ENCODE peak calls at places on chromosomes 11 and 22, in five cellular contexts. One of them, this sample, is unnamed.

GRCh38 chr11:8932564-8933180 is at the start of gene C11orf16:
- DNase-seq in activated T-cell treated with anti-CD3 and anti-CD28 coated beads for 1 hour: no peak
- DNase-seq in COR-L47: peak; percentile 14
- DNase-seq in substantia nigra: no peak
- DNase-seq in amniotic stem cell: no peak
- DNase-seq in this sample: no peak

GRCh38 chr11:3046190-3046589 is 11.0 kb downstream of the CARS1 start:
- DNase-seq in activated T-cell treated with anti-CD3 and anti-CD28 coated beads for 1 hour: no peak
- DNase-seq in COR-L47: no peak
- DNase-seq in substantia nigra: no peak
- DNase-seq in amniotic stem cell: no peak
- DNase-seq in this sample: no peak

GRCh38 chr11:23423119-23423518 is 562.8 kb upstream of the CCDC179 start:
- DNase-seq in activated T-cell treated with anti-CD3 and anti-CD28 coated beads for 1 hour: no peak
- DNase-seq in COR-L47: no peak
- DNase-seq in substantia nigra: no peak
- DNase-seq in amniotic stem cell: peak; percentile 15
- DNase-seq in this sample: no peak

GRCh38 chr22:41976961-41977566 is 7.8 kb downstream of the SEPTIN3 start:
- DNase-seq in activated T-cell treated with anti-CD3 and anti-CD28 coated beads for 1 hour: no peak
- DNase-seq in COR-L47: peak; percentile 65
- DNase-seq in substantia nigra: no peak
- DNase-seq in amniotic stem cell: no peak
- DNase-seq in this sample: no peak

GRCh38 chr22:35424081-35424480 is 24.1 kb downstream of the MCM5 start:
- DNase-seq in activated T-cell treated with anti-CD3 and anti-CD28 coated beads for 1 hour: no peak
- DNase-seq in COR-L47: no peak
- DNase-seq in substantia nigra: no peak
- DNase-seq in amniotic stem cell: no peak
- DNase-seq in this sample: no peak

GRCh38 chr11:35859311-35859710 is 84.6 kb upstream of the LDLRAD3 start:
- DNase-seq in activated T-cell treated with anti-CD3 and anti-CD28 coated beads for 1 hour: no peak
- DNase-seq in COR-L47: no peak
- DNase-seq in substantia nigra: no peak
- DNase-seq in amniotic stem cell: no peak
- DNase-seq in this sample: no peak

GRCh38 chr11:66707486-66707885 is 21.5 kb downstream of the SPTBN2 start:
- DNase-seq in activated T-cell treated with anti-CD3 and anti-CD28 coated beads for 1 hour: no peak
- DNase-seq in COR-L47: no peak
- DNase-seq in substantia nigra: no peak
- DNase-seq in amniotic stem cell: no peak
- DNase-seq in this sample: no peak

GRCh38 chr11:578276-579035 is 2.2 kb downstream of the PHRF1 start:
- DNase-seq in activated T-cell treated with anti-CD3 and anti-CD28 coated beads for 1 hour: no peak
- DNase-seq in COR-L47: no peak
- DNase-seq in substantia nigra: no peak
- DNase-seq in amniotic stem cell: no peak
- DNase-seq in this sample: no peak

GRCh38 chr22:45903355-45904149 is 73.4 kb downstream of the WNT7B start:
- DNase-seq in activated T-cell treated with anti-CD3 and anti-CD28 coated beads for 1 hour: no peak
- DNase-seq in COR-L47: no peak
- DNase-seq in substantia nigra: no peak
- DNase-seq in amniotic stem cell: peak; percentile 51
- DNase-seq in this sample: no peak

GRCh38 chr22:39984006-39984405 is 10.7 kb upstream of the FAM83F start:
- DNase-seq in activated T-cell treated with anti-CD3 and anti-CD28 coated beads for 1 hour: no peak
- DNase-seq in COR-L47: no peak
- DNase-seq in substantia nigra: no peak
- DNase-seq in amniotic stem cell: no peak
- DNase-seq in this sample: no peak

GRCh38 chr22:48566741-48567140 is 1260.9 kb downstream of the BRD1 start:
- DNase-seq in activated T-cell treated with anti-CD3 and anti-CD28 coated beads for 1 hour: no peak
- DNase-seq in COR-L47: no peak
- DNase-seq in substantia nigra: no peak
- DNase-seq in amniotic stem cell: no peak
- DNase-seq in this sample: no peak

GRCh38 chr11:85854212-85854556 is 999 bp upstream of the CCDC83 start:
- DNase-seq in activated T-cell treated with anti-CD3 and anti-CD28 coated beads for 1 hour: no peak
- DNase-seq in COR-L47: no peak
- DNase-seq in substantia nigra: no peak
- DNase-seq in amniotic stem cell: no peak
- DNase-seq in this sample: no peak

GRCh38 chr22:28998681-28999080 is 63.0 kb downstream of the C22orf31 start:
- DNase-seq in activated T-cell treated with anti-CD3 and anti-CD28 coated beads for 1 hour: no peak
- DNase-seq in COR-L47: no peak
- DNase-seq in substantia nigra: peak; percentile 49
- DNase-seq in amniotic stem cell: no peak
- DNase-seq in this sample: no peak

GRCh38 chr11:15889972-15890371 is 466.4 kb downstream of the SOX6 start:
- DNase-seq in activated T-cell treated with anti-CD3 and anti-CD28 coated beads for 1 hour: no peak
- DNase-seq in COR-L47: no peak
- DNase-seq in substantia nigra: no peak
- DNase-seq in amniotic stem cell: peak; percentile 32
- DNase-seq in this sample: no peak

GRCh38 chr22:37232140-37232998 is 11.7 kb downstream of the RAC2 start:
- DNase-seq in activated T-cell treated with anti-CD3 and anti-CD28 coated beads for 1 hour: no peak
- DNase-seq in COR-L47: no peak
- DNase-seq in substantia nigra: no peak
- DNase-seq in amniotic stem cell: no peak
- DNase-seq in this sample: no peak

GRCh38 chr11:60855726-60856633 is at the start of gene PTGDR2:
- DNase-seq in activated T-cell treated with anti-CD3 and anti-CD28 coated beads for 1 hour: no peak
- DNase-seq in COR-L47: no peak
- DNase-seq in substantia nigra: no peak
- DNase-seq in amniotic stem cell: no peak
- DNase-seq in this sample: no peak

GRCh38 chr11:9689721-9690120 is 25.8 kb downstream of the SWAP70 start:
- DNase-seq in activated T-cell treated with anti-CD3 and anti-CD28 coated beads for 1 hour: no peak
- DNase-seq in COR-L47: no peak
- DNase-seq in substantia nigra: no peak
- DNase-seq in amniotic stem cell: no peak
- DNase-seq in this sample: no peak

GRCh38 chr22:29359469-29359868 is 28.9 kb downstream of the AP1B1 start:
- DNase-seq in activated T-cell treated with anti-CD3 and anti-CD28 coated beads for 1 hour: no peak
- DNase-seq in COR-L47: no peak
- DNase-seq in substantia nigra: peak; percentile 64
- DNase-seq in amniotic stem cell: peak; percentile 1
- DNase-seq in this sample: no peak

GRCh38 chr11:33633251-33634003 is 67.2 kb downstream of the C11orf91 start:
- DNase-seq in activated T-cell treated with anti-CD3 and anti-CD28 coated beads for 1 hour: no peak
- DNase-seq in COR-L47: peak; percentile 88
- DNase-seq in substantia nigra: no peak
- DNase-seq in amniotic stem cell: peak; percentile 16
- DNase-seq in this sample: peak; percentile 53

GRCh38 chr11:44840526-44840925 is 110.2 kb downstream of the TP53I11 start:
- DNase-seq in activated T-cell treated with anti-CD3 and anti-CD28 coated beads for 1 hour: no peak
- DNase-seq in COR-L47: no peak
- DNase-seq in substantia nigra: no peak
- DNase-seq in amniotic stem cell: no peak
- DNase-seq in this sample: no peak

GRCh38 chr22:29093030-29093429 is 20.2 kb downstream of the KREMEN1 start:
- DNase-seq in activated T-cell treated with anti-CD3 and anti-CD28 coated beads for 1 hour: no peak
- DNase-seq in COR-L47: no peak
- DNase-seq in substantia nigra: no peak
- DNase-seq in amniotic stem cell: no peak
- DNase-seq in this sample: no peak

GRCh38 chr11:130854483-130854882 is 61.8 kb downstream of the SNX19 start:
- DNase-seq in activated T-cell treated with anti-CD3 and anti-CD28 coated beads for 1 hour: no peak
- DNase-seq in COR-L47: no peak
- DNase-seq in substantia nigra: no peak
- DNase-seq in amniotic stem cell: no peak
- DNase-seq in this sample: no peak

GRCh38 chr11:65558002-65558784 is at the start of gene LTBP3:
- DNase-seq in activated T-cell treated with anti-CD3 and anti-CD28 coated beads for 1 hour: no peak
- DNase-seq in COR-L47: peak; percentile 63
- DNase-seq in substantia nigra: peak; percentile 77
- DNase-seq in amniotic stem cell: no peak
- DNase-seq in this sample: peak; percentile 94

This sample was measured in osteocyte.